ENCODE peak calls at places on chromosomes 3 and 15, in five cellular contexts. X, O, T, S and K are unnamed samples.
A peak's percentile ranks its signal among the peaks of the same experiment; 100 is the strongest.

GRCh38 chr15:88974392-88974791 is 61.2 kb upstream of the MFGE8 start:
- DNase-seq in S (no peak), T (peak; percentile 75), X (no peak), O (no peak), K (no peak)

GRCh38 chr15:89187301-89187700 is 34.1 kb downstream of the RLBP1 start:
- DNase-seq in S (no peak), X (no peak), T (no peak), O (no peak), K (no peak)

GRCh38 chr3:194101592-194102432 is 34.1 kb upstream of the HES1 start:
- DNase-seq in S (no peak), O (peak; percentile 29), T (no peak), X (no peak), K (no peak)

GRCh38 chr3:23648326-23648964 is 157.3 kb upstream of the UBE2E1 start:
- DNase-seq in S (no peak), T (peak; percentile 58), O (peak; percentile 66), X (no peak), K (peak; percentile 27)

GRCh38 chr3:157113832-157114505 is 46.0 kb downstream of the CCNL1 start:
- DNase-seq in O (no peak), S (peak; percentile 49), T (no peak), X (no peak), K (no peak)

GRCh38 chr3:4394048-4394447 is 73.0 kb downstream of the SUMF1 start:
- DNase-seq in T (peak; percentile 28), O (no peak), X (no peak), S (no peak), K (no peak)

GRCh38 chr3:7275396-7275795 is 414.5 kb downstream of the GRM7 start:
- DNase-seq in O (no peak), S (no peak), X (no peak), T (no peak), K (no peak)

GRCh38 chr3:124800511-124801374 is 70.5 kb downstream of the UMPS start:
- DNase-seq in T (peak; percentile 40), X (no peak), O (no peak), S (peak; percentile 19), K (peak; percentile 67)

GRCh38 chr3:118347781-118348557 is 686.7 kb downstream of the IGSF11 start:
- DNase-seq in S (peak; percentile 3), O (no peak), X (no peak), T (no peak), K (peak; percentile 11)

GRCh38 chr15:51620647-51621046 is 1.9 kb downstream of the DMXL2 start:
- DNase-seq in S (no peak), T (no peak), O (no peak), X (no peak), K (no peak)

GRCh38 chr15:66724732-66725467 is 22.9 kb downstream of the SMAD6 start:
- DNase-seq in T (no peak), S (no peak), X (no peak), O (no peak), K (peak; percentile 64)

GRCh38 chr3:55486101-55486856 is 827 bp downstream of the WNT5A start:
- DNase-seq in T (peak; percentile 79), X (no peak), S (no peak), O (no peak), K (peak; percentile 54)

GRCh38 chr3:128311441-128311844 is 155.2 kb downstream of the DNAJB8 start:
- DNase-seq in S (no peak), O (no peak), T (no peak), X (no peak), K (no peak)

GRCh38 chr3:69443554-69443953 is 57.7 kb upstream of the FRMD4B start:
- DNase-seq in S (no peak), O (no peak), X (no peak), T (peak; percentile 16), K (no peak)

GRCh38 chr3:98529856-98530459 is 1.8 kb upstream of the GPR15 start:
- DNase-seq in S (no peak), X (no peak), O (no peak), T (no peak), K (no peak)

GRCh38 chr15:64460737-64461576 is 579 bp downstream of the ZNF609 start:
- DNase-seq in T (peak; percentile 81), X (no peak), O (peak; percentile 81), S (peak; percentile 66), K (peak; percentile 65)

GRCh38 chr3:12879191-12879815 is 37.9 kb upstream of the RPL32 start:
- DNase-seq in X (no peak), S (peak; percentile 61), T (no peak), O (no peak), K (no peak)

GRCh38 chr3:45992133-45992729 is 3.4 kb downstream of the FYCO1 start:
- DNase-seq in O (no peak), T (no peak), S (no peak), X (no peak), K (no peak)

GRCh38 chr3:196422976-196423781 is 9.0 kb downstream of the UBXN7 start:
- DNase-seq in X (no peak), O (no peak), S (peak; percentile 33), T (no peak), K (peak; percentile 73)

GRCh38 chr3:70471464-70472342 is 159.3 kb upstream of the MDFIC2 start:
- DNase-seq in T (peak; percentile 55), S (no peak), O (no peak), X (no peak), K (no peak)

GRCh38 chr3:170232266-170232665 is 10.0 kb downstream of the PRKCI start:
- DNase-seq in X (no peak), O (no peak), S (no peak), T (peak; percentile 21), K (no peak)

GRCh38 chr15:29435811-29436210 is 166.2 kb upstream of the NSMCE3 start:
- DNase-seq in T (no peak), O (no peak), X (no peak), S (no peak), K (no peak)

GRCh38 chr15:41942886-41943285 is 29.5 kb downstream of the EHD4 start:
- DNase-seq in T (no peak), X (no peak), S (no peak), O (no peak), K (no peak)

GRCh38 chr15:89371145-89372044 is 36.8 kb upstream of the POLG start:
- DNase-seq in O (no peak), X (no peak), T (no peak), S (no peak), K (no peak)

GRCh38 chr3:18411541-18411940 is 13.6 kb downstream of the SATB1 start:
- DNase-seq in O (no peak), S (no peak), T (no peak), X (no peak), K (no peak)

GRCh38 chr15:25182098-25182478 is 227.3 kb downstream of the SNRPN start:
- DNase-seq in O (no peak), X (no peak), S (no peak), T (no peak), K (no peak)

GRCh38 chr3:126782554-126782953 is 78.5 kb downstream of the CHCHD6 start:
- DNase-seq in S (no peak), X (no peak), O (peak; percentile 88), T (peak; percentile 87), K (no peak)

GRCh38 chr3:188051801-188052228 is 102.1 kb upstream of the LPP start:
- DNase-seq in X (no peak), O (no peak), S (no peak), T (no peak), K (no peak)

GRCh38 chr3:54830658-54831057 is 97.2 kb downstream of the LRTM1 start:
- DNase-seq in O (peak; percentile 45), T (peak; percentile 36), X (no peak), S (peak; percentile 34), K (peak; percentile 36)

GRCh38 chr15:75038948-75039533 is 15.7 kb downstream of the PPCDC start:
- DNase-seq in T (no peak), O (no peak), S (peak; percentile 30), X (no peak), K (no peak)

GRCh38 chr15:75034615-75035014 is 11.2 kb downstream of the PPCDC start:
- DNase-seq in X (no peak), T (no peak), O (no peak), S (no peak), K (no peak)

GRCh38 chr15:75033809-75034208 is 10.4 kb downstream of the PPCDC start:
- DNase-seq in S (no peak), O (no peak), X (no peak), T (no peak), K (no peak)

GRCh38 chr15:75037685-75038084 is 14.3 kb downstream of the PPCDC start:
- DNase-seq in X (no peak), S (no peak), T (no peak), O (no peak), K (no peak)

DNA sequence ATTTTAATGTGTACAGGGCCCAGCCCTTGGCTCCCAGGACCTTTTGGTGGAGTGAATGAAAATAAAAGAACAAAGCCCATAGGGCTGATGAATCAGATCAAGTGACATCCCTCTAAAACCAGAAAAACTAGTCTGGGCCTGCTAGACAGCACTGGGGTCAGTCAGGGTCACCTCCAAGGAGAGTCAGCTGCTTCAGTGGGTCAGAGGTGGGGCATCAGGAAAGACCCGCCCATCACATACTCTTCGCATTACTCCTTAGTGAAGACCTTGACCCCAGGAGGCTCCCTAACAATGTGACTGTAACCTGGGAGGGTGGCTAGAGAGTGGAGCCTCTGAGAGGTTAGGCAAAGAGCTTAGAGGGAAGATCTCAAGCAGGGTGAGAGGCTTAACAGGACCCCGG is 12.9 kb downstream of the PPCDC start:
- DNase-seq in X (no peak), O (peak; percentile 44), T (no peak), S (peak; percentile 40), K (no peak)
- TF ChIP-seq RCOR1 in X (no peak), O (no peak), T (no peak), S (no peak), K (no peak)

GRCh38 chr3:100913870-100914654 is 79.2 kb downstream of the ABI3BP start:
- DNase-seq in T (peak; percentile 4), O (no peak), X (no peak), S (no peak), K (no peak)
- TF ChIP-seq RCOR1 in T (no peak), O (no peak), X (no peak), S (no peak), K (no peak)

GRCh38 chr3:149502438-149502837 is 27.9 kb downstream of the TM4SF4 start:
- DNase-seq in S (no peak), T (no peak), O (no peak), X (no peak), K (no peak)

GRCh38 chr3:149510480-149510879 is 36.0 kb downstream of the TM4SF4 start:
- DNase-seq in X (no peak), S (no peak), O (no peak), T (no peak), K (no peak)

GRCh38 chr3:149506965-149507364 is 32.5 kb downstream of the TM4SF4 start:
- DNase-seq in T (no peak), S (no peak), O (no peak), X (no peak), K (no peak)

GRCh38 chr3:149507491-149508324 is 33.2 kb downstream of the TM4SF4 start:
- DNase-seq in X (peak; percentile 17), O (no peak), S (no peak), T (no peak), K (no peak)

DNA sequence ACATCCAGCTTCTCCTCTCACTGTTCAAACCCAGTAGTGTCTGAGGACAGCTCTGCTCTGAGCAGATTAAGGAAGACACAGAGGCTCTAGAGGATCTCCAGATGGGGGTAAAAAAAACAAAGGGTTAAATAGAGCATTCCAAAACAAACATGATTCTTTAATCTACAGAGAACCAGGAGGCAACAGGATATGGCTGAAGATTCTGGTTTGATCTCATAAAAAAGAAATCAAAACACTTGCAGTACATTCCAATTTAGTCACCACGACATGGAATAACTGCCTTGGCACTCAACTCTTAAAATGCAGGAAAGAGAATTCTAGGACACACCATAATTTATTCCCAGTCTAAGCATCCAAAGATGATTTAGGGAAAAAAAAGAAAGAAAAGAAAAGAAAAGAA is 32.0 kb downstream of the TM4SF4 start:
- DNase-seq in X (no peak), S (no peak), O (no peak), T (peak; percentile 71), K (no peak)
- TF ChIP-seq RCOR1 in X (no peak), S (no peak), O (no peak), T (no peak), K (no peak)

GRCh38 chr3:14989943-14990753 is 42.8 kb downstream of the NR2C2 start:
- DNase-seq in X (no peak), O (peak; percentile 12), T (no peak), S (no peak), K (peak; percentile 36)
- TF ChIP-seq RCOR1 in X (no peak), O (no peak), T (no peak), S (no peak), K (no peak)